ENCODE peak calls at places on chromosomes 11 and 22, in nine cellular contexts. I is NCI-H774, H is HCEC 1CT, C is thoracic aorta, P is T-helper 1 cell, O is ELR, A is naive B cell, R is AG04450, N is cardiac fibroblast. B is an unnamed sample.

GRCh38 chr11:67117667-67118058 is 1.4 kb upstream of the KDM2A start:
- DNase-seq in I (peak; percentile 37), H (no peak), C (no peak), P (peak; percentile 41), O (peak; percentile 8), A (peak; percentile 20), R (no peak), N (peak; percentile 24), B (no peak)

GRCh38 chr22:22810018-22810427 is 77.6 kb upstream of the IGLL5 start:
- DNase-seq in I (peak; percentile 9), H (peak; percentile 6), C (no peak), P (peak; percentile 49), O (peak; percentile 30), A (peak; percentile 47), R (no peak), N (peak; percentile 59), B (no peak)

GRCh38 chr11:35323076-35323868 is 96.1 kb downstream of the SLC1A2 start:
- DNase-seq in I (no peak), H (peak; percentile 50), C (no peak), P (no peak), O (peak; percentile 36), A (no peak), R (no peak), N (no peak), B (no peak)

GRCh38 chr11:12198261-12198925 is 88.0 kb downstream of the MICAL2 start:
- DNase-seq in I (no peak), H (no peak), C (no peak), P (peak; percentile 31), O (no peak), A (no peak), R (no peak), N (no peak), B (no peak)

GRCh38 chr11:12218909-12219308 is 108.5 kb downstream of the MICAL2 start:
- DNase-seq in I (no peak), H (no peak), C (no peak), P (no peak), O (no peak), A (no peak), R (no peak), N (no peak), B (no peak)

GRCh38 chr22:31538815-31539214 is 42.5 kb downstream of the SFI1 start:
- DNase-seq in I (no peak), H (no peak), C (no peak), P (peak; percentile 69), O (no peak), A (no peak), R (no peak), N (no peak), B (no peak)

GRCh38 chr11:68865241-68865640 is 23.5 kb upstream of the CPT1A start:
- DNase-seq in I (no peak), H (no peak), C (no peak), P (no peak), O (no peak), A (no peak), R (no peak), N (no peak), B (no peak)

GRCh38 chr11:124896821-124897391 is 759 bp downstream of the ROBO4 start:
- DNase-seq in I (no peak), H (no peak), C (no peak), P (no peak), O (no peak), A (no peak), R (no peak), N (peak; percentile 54), B (no peak)

GRCh38 chr11:126917531-126918204 is 82.9 kb downstream of the KIRREL3 start:
- DNase-seq in I (no peak), H (peak; percentile 80), C (no peak), P (peak; percentile 38), O (peak; percentile 98), A (no peak), R (peak; percentile 94), N (peak; percentile 77), B (peak; percentile 32)

GRCh38 chr11:96424693-96425092 is 34.9 kb downstream of the JRKL start:
- DNase-seq in I (no peak), H (peak; percentile 71), C (no peak), P (no peak), O (peak; percentile 63), A (no peak), R (peak; percentile 3), N (peak; percentile 48), B (no peak)

GRCh38 chr22:27747396-27748256 is 53.9 kb downstream of the MN1 start:
- DNase-seq in I (no peak), H (no peak), C (no peak), P (no peak), O (no peak), A (no peak), R (no peak), N (peak; percentile 82), B (no peak)

GRCh38 chr11:73152861-73153483 is 10.9 kb upstream of the FCHSD2 start:
- DNase-seq in I (no peak), H (no peak), C (no peak), P (peak; percentile 81), O (no peak), A (peak; percentile 93), R (no peak), N (no peak), B (no peak)

GRCh38 chr11:33920838-33921613 is 29.1 kb upstream of the LMO2 start:
- DNase-seq in I (no peak), H (no peak), C (no peak), P (no peak), O (peak; percentile 62), A (peak; percentile 70), R (no peak), N (no peak), B (no peak)